ENCODE peak calls at places on chromosomes 16 and 17, in six cellular contexts. One of them, this sample, is unnamed.
A peak's percentile ranks its signal among the peaks of the same experiment; 100 is the strongest.

GRCh38 chr16:66857437-66857836 is 13.2 kb downstream of the CA7 start:
- DNase-seq in spleen: peak; percentile 1
- DNase-seq in brain microvascular endothelial cell: no peak
- DNase-seq in stomach: no peak
- DNase-seq in AG09319: no peak
- DNase-seq in uterus: no peak
- DNase-seq in this sample: peak; percentile 9

GRCh38 chr17:40104570-40105471 is 4.4 kb upstream of the NR1D1 start:
- DNase-seq in spleen: no peak
- DNase-seq in brain microvascular endothelial cell: no peak
- DNase-seq in stomach: no peak
- DNase-seq in AG09319: no peak
- DNase-seq in uterus: peak; percentile 66
- DNase-seq in this sample: no peak

GRCh38 chr16:68206224-68206623 is 29.7 kb downstream of the ESRP2 start:
- DNase-seq in spleen: no peak
- DNase-seq in brain microvascular endothelial cell: no peak
- DNase-seq in stomach: no peak
- DNase-seq in AG09319: no peak
- DNase-seq in uterus: no peak
- DNase-seq in this sample: no peak

GRCh38 chr17:53470626-53471025 is 352.1 kb upstream of the KIF2B start:
- DNase-seq in spleen: no peak
- DNase-seq in brain microvascular endothelial cell: no peak
- DNase-seq in stomach: no peak
- DNase-seq in AG09319: no peak
- DNase-seq in uterus: no peak
- DNase-seq in this sample: no peak

GRCh38 chr17:78273813-78274212 is 42.4 kb downstream of the TMEM235 start:
- DNase-seq in spleen: no peak
- DNase-seq in brain microvascular endothelial cell: no peak
- DNase-seq in stomach: no peak
- DNase-seq in AG09319: no peak
- DNase-seq in uterus: no peak
- DNase-seq in this sample: no peak

GRCh38 chr16:4795181-4795827 is at the start of gene SMIM22:
- DNase-seq in spleen: no peak
- DNase-seq in brain microvascular endothelial cell: no peak
- DNase-seq in stomach: peak; percentile 90
- DNase-seq in AG09319: no peak
- DNase-seq in uterus: no peak
- DNase-seq in this sample: no peak

GRCh38 chr17:74089869-74090464 is 113.5 kb upstream of the RPL38 start:
- DNase-seq in spleen: no peak
- DNase-seq in brain microvascular endothelial cell: peak; percentile 11
- DNase-seq in stomach: peak; percentile 52
- DNase-seq in AG09319: no peak
- DNase-seq in uterus: no peak
- DNase-seq in this sample: peak; percentile 74

GRCh38 chr16:27859020-27859419 is 204.5 kb downstream of the GSG1L start:
- DNase-seq in spleen: no peak
- DNase-seq in brain microvascular endothelial cell: no peak
- DNase-seq in stomach: no peak
- DNase-seq in AG09319: no peak
- DNase-seq in uterus: no peak
- DNase-seq in this sample: no peak

GRCh38 chr17:78709119-78709681 is 72.9 kb downstream of the CYTH1 start:
- DNase-seq in spleen: no peak
- DNase-seq in brain microvascular endothelial cell: no peak
- DNase-seq in stomach: peak; percentile 21
- DNase-seq in AG09319: no peak
- DNase-seq in uterus: no peak
- DNase-seq in this sample: peak; percentile 54

GRCh38 chr16:86740817-86741799 is 162.8 kb downstream of the FOXL1 start:
- DNase-seq in spleen: peak; percentile 64
- DNase-seq in brain microvascular endothelial cell: peak; percentile 92
- DNase-seq in stomach: no peak
- DNase-seq in AG09319: no peak
- DNase-seq in uterus: no peak
- DNase-seq in this sample: no peak

GRCh38 chr17:40327735-40328385 is 18.9 kb downstream of the RARA start:
- DNase-seq in spleen: peak; percentile 81
- DNase-seq in brain microvascular endothelial cell: no peak
- DNase-seq in stomach: no peak
- DNase-seq in AG09319: no peak
- DNase-seq in uterus: peak; percentile 54
- DNase-seq in this sample: no peak

GRCh38 chr16:15644306-15644961 is 1.5 kb upstream of the MARF1 start:
- DNase-seq in spleen: no peak
- DNase-seq in brain microvascular endothelial cell: no peak
- DNase-seq in stomach: no peak
- DNase-seq in AG09319: no peak
- DNase-seq in uterus: no peak
- DNase-seq in this sample: no peak

GRCh38 chr17:79841369-79842135 is 2.3 kb upstream of the CBX4 start:
- DNase-seq in spleen: peak; percentile 81
- DNase-seq in brain microvascular endothelial cell: no peak
- DNase-seq in stomach: no peak
- DNase-seq in AG09319: no peak
- DNase-seq in uterus: no peak
- DNase-seq in this sample: no peak

GRCh38 chr16:21116148-21116693 is 34.4 kb downstream of the DNAH3 start:
- DNase-seq in spleen: no peak
- DNase-seq in brain microvascular endothelial cell: no peak
- DNase-seq in stomach: no peak
- DNase-seq in AG09319: no peak
- DNase-seq in uterus: no peak
- DNase-seq in this sample: no peak

GRCh38 chr17:77375108-77375507 is 234.3 kb downstream of the SEC14L1 start:
- DNase-seq in spleen: no peak
- DNase-seq in brain microvascular endothelial cell: no peak
- DNase-seq in stomach: peak; percentile 60
- DNase-seq in AG09319: no peak
- DNase-seq in uterus: peak; percentile 36
- DNase-seq in this sample: no peak

GRCh38 chr17:57257911-57258885 is 1.9 kb downstream of the MSI2 start:
- DNase-seq in spleen: no peak
- DNase-seq in brain microvascular endothelial cell: no peak
- DNase-seq in stomach: no peak
- DNase-seq in AG09319: no peak
- DNase-seq in uterus: no peak
- DNase-seq in this sample: no peak

GRCh38 chr17:12133183-12133582 is 112.5 kb downstream of the MAP2K4 start:
- DNase-seq in spleen: no peak
- DNase-seq in brain microvascular endothelial cell: peak; percentile 24
- DNase-seq in stomach: no peak
- DNase-seq in AG09319: no peak
- DNase-seq in uterus: no peak
- DNase-seq in this sample: no peak

GRCh38 chr17:80176757-80177156 is 6.9 kb downstream of the CARD14 start:
- DNase-seq in spleen: no peak
- DNase-seq in brain microvascular endothelial cell: no peak
- DNase-seq in stomach: no peak
- DNase-seq in AG09319: no peak
- DNase-seq in uterus: no peak
- DNase-seq in this sample: no peak

GRCh38 chr16:48014349-48015135 is 141.3 kb downstream of the ABCC12 start:
- DNase-seq in spleen: no peak
- DNase-seq in brain microvascular endothelial cell: peak; percentile 6
- DNase-seq in stomach: no peak
- DNase-seq in AG09319: no peak
- DNase-seq in uterus: no peak
- DNase-seq in this sample: no peak

GRCh38 chr16:62478903-62479458 is 442.7 kb upstream of the CDH8 start:
- DNase-seq in spleen: no peak
- DNase-seq in brain microvascular endothelial cell: no peak
- DNase-seq in stomach: no peak
- DNase-seq in AG09319: no peak
- DNase-seq in uterus: no peak
- DNase-seq in this sample: no peak

GRCh38 chr17:16878084-16878483 is 93.8 kb downstream of the TNFRSF13B start:
- DNase-seq in spleen: peak; percentile 6
- DNase-seq in brain microvascular endothelial cell: no peak
- DNase-seq in stomach: peak; percentile 8
- DNase-seq in AG09319: no peak
- DNase-seq in uterus: no peak
- DNase-seq in this sample: no peak

GRCh38 chr16:8565498-8565897 is 24.8 kb downstream of the TMEM114 start:
- DNase-seq in spleen: no peak
- DNase-seq in brain microvascular endothelial cell: no peak
- DNase-seq in stomach: no peak
- DNase-seq in AG09319: no peak
- DNase-seq in uterus: no peak
- DNase-seq in this sample: no peak

GRCh38 chr16:28985611-28986041 is 774 bp downstream of the LAT start:
- DNase-seq in spleen: no peak
- DNase-seq in brain microvascular endothelial cell: no peak
- DNase-seq in stomach: no peak
- DNase-seq in AG09319: no peak
- DNase-seq in uterus: no peak
- DNase-seq in this sample: no peak

GRCh38 chr16:79274197-79274596 is 326.3 kb downstream of the MAF start:
- DNase-seq in spleen: no peak
- DNase-seq in brain microvascular endothelial cell: no peak
- DNase-seq in stomach: no peak
- DNase-seq in AG09319: no peak
- DNase-seq in uterus: no peak
- DNase-seq in this sample: no peak
- TF ChIP-seq CTCF in spleen: no peak
- TF ChIP-seq CTCF in brain microvascular endothelial cell: no peak
- TF ChIP-seq CTCF in stomach: no peak
- TF ChIP-seq CTCF in AG09319: no peak
- TF ChIP-seq CTCF in uterus: no peak
- TF ChIP-seq CTCF in this sample: no peak

GRCh38 chr17:8887834-8888703 is 20.6 kb upstream of the PIK3R6 start:
- DNase-seq in spleen: no peak
- DNase-seq in brain microvascular endothelial cell: peak; percentile 51
- DNase-seq in stomach: no peak
- DNase-seq in AG09319: no peak
- DNase-seq in uterus: no peak
- DNase-seq in this sample: no peak
- TF ChIP-seq CTCF in spleen: no peak
- TF ChIP-seq CTCF in brain microvascular endothelial cell: peak; percentile 66
- TF ChIP-seq CTCF in stomach: no peak
- TF ChIP-seq CTCF in AG09319: peak; percentile 22
- TF ChIP-seq CTCF in uterus: no peak
- TF ChIP-seq CTCF in this sample: no peak

DNA sequence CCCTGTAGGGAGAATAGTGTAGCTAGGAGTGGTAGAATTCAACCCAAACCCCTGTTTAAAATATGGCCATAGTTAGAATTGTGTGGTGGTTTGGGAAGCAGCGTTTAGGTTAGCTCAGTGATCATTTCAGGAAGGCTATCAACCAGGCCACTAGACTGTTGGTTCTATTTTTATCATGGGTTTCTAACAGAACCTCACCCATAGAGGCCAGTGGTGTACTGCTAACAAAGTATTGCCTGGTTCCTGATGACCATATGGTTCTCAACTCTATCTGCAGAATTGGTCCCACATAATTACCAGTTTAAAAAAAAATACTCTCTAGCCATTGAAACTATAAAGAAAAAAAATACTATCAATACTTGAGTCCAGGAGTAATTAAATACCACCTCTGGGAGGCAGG is 70.5 kb upstream of the RASL10B start:
- DNase-seq in spleen: no peak
- DNase-seq in brain microvascular endothelial cell: no peak
- DNase-seq in stomach: no peak
- DNase-seq in AG09319: no peak
- DNase-seq in uterus: no peak
- DNase-seq in this sample: no peak
- TF ChIP-seq CTCF in spleen: no peak
- TF ChIP-seq CTCF in brain microvascular endothelial cell: no peak
- TF ChIP-seq CTCF in stomach: no peak
- TF ChIP-seq CTCF in AG09319: no peak
- TF ChIP-seq CTCF in uterus: no peak
- TF ChIP-seq CTCF in this sample: no peak

GRCh38 chr17:54537656-54538055 is 363.0 kb upstream of the TOM1L1 start:
- DNase-seq in spleen: no peak
- DNase-seq in brain microvascular endothelial cell: no peak
- DNase-seq in stomach: no peak
- DNase-seq in AG09319: no peak
- DNase-seq in uterus: no peak
- DNase-seq in this sample: no peak

GRCh38 chr17:54530398-54530797 is 370.3 kb upstream of the TOM1L1 start:
- DNase-seq in spleen: no peak
- DNase-seq in brain microvascular endothelial cell: no peak
- DNase-seq in stomach: no peak
- DNase-seq in AG09319: no peak
- DNase-seq in uterus: no peak
- DNase-seq in this sample: no peak

DNA sequence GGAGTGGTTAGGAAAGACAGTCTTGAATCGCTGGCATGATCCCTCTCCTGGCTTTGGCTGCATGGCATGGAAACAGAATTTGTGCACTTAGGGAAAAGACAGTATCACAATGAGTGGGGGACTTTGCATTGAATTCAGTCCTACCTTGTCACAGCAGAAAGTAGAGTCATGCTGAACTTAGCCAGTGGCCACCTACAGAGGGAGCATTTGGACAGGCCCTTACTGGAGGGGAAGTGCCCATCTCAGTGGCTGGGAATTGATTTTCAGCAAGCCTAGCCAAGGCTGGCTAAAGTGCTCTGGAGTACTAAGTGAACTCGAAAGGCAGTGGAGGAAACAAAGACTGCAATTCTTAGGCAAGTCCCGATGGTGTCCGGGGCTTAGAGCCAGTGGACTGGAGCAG is 364.3 kb upstream of the TOM1L1 start:
- DNase-seq in spleen: no peak
- DNase-seq in brain microvascular endothelial cell: no peak
- DNase-seq in stomach: no peak
- DNase-seq in AG09319: no peak
- DNase-seq in uterus: no peak
- DNase-seq in this sample: no peak
- TF ChIP-seq CTCF in spleen: no peak
- TF ChIP-seq CTCF in brain microvascular endothelial cell: no peak
- TF ChIP-seq CTCF in stomach: no peak
- TF ChIP-seq CTCF in AG09319: no peak
- TF ChIP-seq CTCF in uterus: no peak
- TF ChIP-seq CTCF in this sample: no peak

This sample was measured in GM13977.